ENCODE peak calls at places on chromosomes 7 and 10, in seven cellular contexts. P, D, W, H, Y, F and U are unnamed samples.

GRCh38 chr7:133230591-133231194 is 22.2 kb upstream of the EXOC4 start:
- DNase-seq in W (peak), H (peak), Y (peak), P (no peak), F (peak), D (peak), U (peak)

GRCh38 chr7:150845471-150845870 is 6.8 kb upstream of the AOC1 start:
- DNase-seq in Y (no peak), W (peak), D (no peak), P (no peak), H (peak), F (no peak), U (no peak)

GRCh38 chr10:13505040-13505680 is 23.7 kb downstream of the BEND7 start:
- DNase-seq in W (no peak), H (no peak), Y (peak), F (no peak), P (no peak), D (no peak), U (no peak)

GRCh38 chr7:123744416-123744815 is 4.4 kb downstream of the WASL start:
- DNase-seq in F (no peak), D (no peak), P (no peak), W (no peak), H (no peak), Y (no peak), U (no peak)

GRCh38 chr7:12369700-12370099 is 34.0 kb downstream of the VWDE start:
- DNase-seq in H (no peak), W (no peak), F (no peak), Y (no peak), P (no peak), D (peak), U (no peak)

GRCh38 chr10:93967756-93968155 is 26.0 kb upstream of the PLCE1 start:
- DNase-seq in Y (no peak), W (no peak), D (no peak), F (no peak), P (no peak), H (no peak), U (no peak)

GRCh38 chr10:7192831-7193348 is 217.9 kb downstream of the SFMBT2 start:
- DNase-seq in Y (no peak), P (no peak), H (no peak), D (no peak), F (no peak), W (no peak), U (no peak)

GRCh38 chr7:129391546-129392211 is 42.6 kb upstream of the STRIP2 start:
- DNase-seq in F (no peak), H (no peak), D (no peak), P (no peak), W (no peak), Y (no peak), U (no peak)

GRCh38 chr10:107589081-107589480 is 424.6 kb upstream of the SORCS1 start:
- DNase-seq in F (no peak), P (no peak), D (no peak), Y (no peak), H (no peak), W (no peak), U (no peak)

GRCh38 chr7:58086461-58086860 is 636.5 kb downstream of the ZNF716 start:
- DNase-seq in F (no peak), W (no peak), Y (no peak), H (no peak), D (no peak), P (no peak), U (no peak)

GRCh38 chr10:127347202-127347959 is 151.0 kb upstream of the INSYN2A start:
- DNase-seq in W (peak), F (no peak), H (no peak), D (no peak), P (no peak), Y (no peak), U (no peak)

GRCh38 chr10:93248583-93249227 is 175.0 kb downstream of the CYP26A1 start:
- DNase-seq in W (peak), H (no peak), D (peak), P (no peak), Y (no peak), F (no peak), U (no peak)

GRCh38 chr7:159040146-159040545 is 104.5 kb downstream of the VIPR2 start:
- DNase-seq in W (no peak), P (no peak), Y (no peak), D (no peak), H (no peak), F (no peak), U (no peak)

DNA sequence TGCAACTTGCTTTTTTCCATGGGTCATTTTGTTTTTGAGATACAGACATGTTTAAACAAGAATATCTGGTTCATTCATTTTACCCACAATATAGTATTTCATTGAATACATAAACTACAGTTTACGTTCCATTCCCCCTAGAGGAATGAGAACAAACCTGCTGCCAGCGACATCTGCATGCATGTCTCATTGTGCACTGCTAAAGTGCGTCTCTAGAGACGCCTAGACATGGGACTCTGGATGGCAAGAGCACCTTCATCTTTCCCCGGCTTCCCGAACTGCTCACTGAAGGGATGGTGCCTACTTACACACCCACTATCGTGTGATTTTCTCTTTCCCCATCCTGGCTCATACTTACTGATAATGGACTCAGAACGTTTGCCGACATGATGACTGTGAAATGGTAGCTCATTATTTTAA is 1.2 kb upstream of the ZNF777 start:
- DNase-seq in D (no peak), W (no peak), H (peak), F (no peak), P (no peak), Y (no peak), U (no peak)
- H2AK5ac ChIP-seq in D (no peak), W (no peak), H (no peak), F (no peak), P (no peak), Y (no peak), U (no peak)

GRCh38 chr10:30343962-30344361 is 5.1 kb downstream of the MTPAP start:
- DNase-seq in D (no peak), H (no peak), W (no peak), P (no peak), Y (no peak), F (no peak), U (no peak)

GRCh38 chr10:30346615-30347014 is 2.5 kb downstream of the MTPAP start:
- DNase-seq in H (no peak), P (no peak), F (no peak), Y (no peak), D (no peak), W (no peak), U (no peak)

GRCh38 chr10:30348378-30348776 is 701 bp downstream of the MTPAP start:
- DNase-seq in D (no peak), Y (no peak), W (no peak), F (no peak), P (no peak), H (no peak), U (peak)

GRCh38 chr10:30346135-30346534 is 2.9 kb downstream of the MTPAP start:
- DNase-seq in F (no peak), W (no peak), P (no peak), Y (no peak), H (no peak), D (no peak), U (no peak)

GRCh38 chr10:30345611-30346010 is 3.5 kb downstream of the MTPAP start:
- DNase-seq in W (no peak), F (no peak), P (no peak), H (no peak), D (no peak), Y (no peak), U (no peak)
- H2AK5ac ChIP-seq in W (no peak), F (no peak), P (no peak), H (no peak), D (no peak), Y (no peak), U (no peak)

GRCh38 chr10:79055100-79055782 is 13.5 kb upstream of the ZMIZ1 start:
- DNase-seq in H (no peak), D (no peak), Y (no peak), P (no peak), W (no peak), F (no peak), U (no peak)

GRCh38 chr10:79054203-79055099 is 14.3 kb upstream of the ZMIZ1 start:
- DNase-seq in F (no peak), H (no peak), W (no peak), D (no peak), P (no peak), Y (no peak), U (no peak)

GRCh38 chr10:79056736-79057391 is 11.9 kb upstream of the ZMIZ1 start:
- DNase-seq in W (no peak), P (no peak), Y (no peak), H (no peak), F (no peak), D (no peak), U (no peak)

GRCh38 chr10:79056361-79056735 is 12.4 kb upstream of the ZMIZ1 start:
- DNase-seq in H (no peak), F (no peak), D (no peak), P (no peak), W (no peak), Y (no peak), U (no peak)

DNA sequence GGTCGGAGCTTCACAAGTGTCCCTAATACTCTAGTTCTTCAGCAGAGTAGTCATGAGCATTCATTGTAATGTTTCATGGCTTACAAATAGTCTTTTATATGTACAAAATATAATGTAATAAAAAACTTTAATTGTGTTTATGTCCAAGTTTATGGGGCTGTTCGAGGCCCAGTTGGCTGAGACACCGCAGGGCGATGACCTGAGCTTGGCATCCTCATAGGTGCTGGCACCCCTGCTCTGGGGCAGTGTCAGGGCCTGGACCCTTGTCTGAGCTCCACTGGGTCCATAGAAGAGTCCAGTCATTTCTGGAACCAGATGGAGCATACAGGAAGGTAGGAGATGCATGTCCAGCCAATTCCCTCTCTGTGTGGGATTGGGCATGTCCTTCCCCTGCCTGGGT is 12.9 kb upstream of the ZMIZ1 start:
- DNase-seq in W (no peak), F (no peak), P (no peak), D (no peak), H (no peak), Y (no peak), U (no peak)
- H2AK5ac ChIP-seq in W (no peak), F (no peak), P (no peak), D (peak), H (no peak), Y (no peak), U (no peak)

DNA sequence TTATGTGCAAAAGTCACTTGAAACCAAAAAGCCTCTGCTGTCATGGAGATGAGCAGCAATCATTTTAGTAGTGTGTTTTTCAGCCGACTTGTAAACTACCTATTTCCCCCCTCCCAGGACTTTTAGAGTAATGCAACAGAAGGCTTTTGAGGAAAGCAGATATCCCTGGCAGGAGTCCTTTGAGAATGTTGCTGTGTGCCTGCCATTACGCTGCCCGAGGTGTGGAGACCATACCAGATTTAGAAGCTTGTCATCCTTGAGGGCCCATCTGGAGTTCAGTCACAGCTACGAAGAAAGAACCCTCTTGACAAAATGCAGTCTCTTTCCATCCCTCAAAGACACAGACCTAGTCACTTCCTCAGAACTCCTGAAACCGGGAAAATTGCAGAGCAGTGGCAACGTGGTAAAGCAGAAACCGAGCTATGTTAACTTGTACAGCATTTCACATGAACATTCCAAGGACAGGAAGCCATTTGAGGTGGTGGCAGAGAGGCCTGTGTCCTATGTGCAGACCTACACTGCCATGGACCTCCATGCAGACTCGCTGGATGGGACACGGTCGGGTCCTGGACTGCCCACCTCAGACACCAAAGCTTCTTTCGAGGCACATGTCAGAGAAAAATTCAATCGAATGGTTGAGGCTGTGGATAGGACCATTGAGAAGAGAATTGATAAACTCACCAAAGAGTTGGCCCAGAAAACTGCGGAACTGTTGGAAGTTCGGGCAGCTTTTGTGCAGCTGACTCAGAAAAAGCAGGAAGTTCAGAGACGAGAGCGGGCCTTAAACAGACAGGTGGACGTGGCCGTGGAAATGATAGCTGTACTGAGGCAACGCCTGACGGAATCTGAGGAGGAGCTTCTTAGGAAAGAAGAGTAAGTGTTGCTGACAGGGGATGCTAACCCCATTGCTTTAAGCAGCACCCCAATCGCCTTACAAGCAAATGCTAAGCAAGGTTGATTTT is 2.2 kb downstream of the ZNF365 start:
- DNase-seq in W (no peak), F (no peak), P (no peak), D (no peak), H (no peak), Y (no peak), U (no peak)
- H2AK5ac ChIP-seq in W (no peak), F (no peak), P (no peak), D (no peak), H (no peak), Y (no peak), U (no peak)

GRCh38 chr10:29877798-29878491 is 181.4 kb downstream of the JCAD start:
- DNase-seq in Y (no peak), W (no peak), D (no peak), P (no peak), F (no peak), H (no peak), U (no peak)
- H2AK5ac ChIP-seq in Y (no peak), W (no peak), D (no peak), P (no peak), F (no peak), H (peak), U (no peak)

GRCh38 chr10:63458177-63458576 is 7.6 kb downstream of the JMJD1C start:
- DNase-seq in H (no peak), D (no peak), F (no peak), W (no peak), Y (no peak), P (no peak), U (no peak)

GRCh38 chr10:63456437-63457210 is 9.2 kb downstream of the JMJD1C start:
- DNase-seq in P (no peak), F (no peak), Y (peak), D (peak), H (no peak), W (no peak), U (peak)

GRCh38 chr10:63455507-63455906 is 10.3 kb downstream of the JMJD1C start:
- DNase-seq in P (no peak), W (no peak), D (no peak), F (no peak), Y (no peak), H (no peak), U (no peak)

GRCh38 chr10:63462442-63462841 is 3.3 kb downstream of the JMJD1C start:
- DNase-seq in H (no peak), F (no peak), D (no peak), P (no peak), W (no peak), Y (no peak), U (no peak)

GRCh38 chr10:63457576-63457975 is 8.2 kb downstream of the JMJD1C start:
- DNase-seq in P (no peak), F (no peak), H (no peak), D (no peak), Y (no peak), W (no peak), U (no peak)
- H2AK5ac ChIP-seq in P (no peak), F (no peak), H (no peak), D (no peak), Y (no peak), W (no peak), U (no peak)

GRCh38 chr7:19508821-19509220 is 200.0 kb downstream of the POLR1F start:
- DNase-seq in F (no peak), W (no peak), D (no peak), P (no peak), H (no peak), Y (peak), U (no peak)
- H2AK5ac ChIP-seq in F (no peak), W (no peak), D (no peak), P (no peak), H (no peak), Y (no peak), U (no peak)

GRCh38 chr7:74658171-74659004 is 870 bp downstream of the GTF2I start:
- DNase-seq in W (peak), H (peak), F (peak), Y (peak), P (peak), D (peak), U (peak)
- H2AK5ac ChIP-seq in W (no peak), H (peak), F (peak), Y (peak), P (peak), D (peak), U (peak)